ENCODE peak calls at places on chromosomes 5 and 9, in seven cellular contexts. One of them, this sample, is unnamed.

GRCh38 chr5:162209005-162209605 is 141.5 kb downstream of the GABRG2 start:
- DNase-seq in COR-L47: no peak
- DNase-seq in fibroblast of mammary gland: no peak
- DNase-seq in memory B cell: no peak
- DNase-seq in stimulated activated CD8-positive, alpha-beta memory T cell treated with anti-CD3 and anti-CD28 coated beads, Interleukin-7, amount 100 ng/mL, for 1 hour: no peak
- DNase-seq in lower lobe of right lung: no peak
- DNase-seq in NCI-H774: peak
- DNase-seq in this sample: no peak

GRCh38 chr9:3960661-3961144 is 339.2 kb downstream of the GLIS3 start:
- DNase-seq in lower lobe of right lung: no peak
- DNase-seq in memory B cell: no peak
- DNase-seq in fibroblast of mammary gland: peak
- DNase-seq in COR-L47: no peak
- DNase-seq in NCI-H774: no peak
- DNase-seq in stimulated activated CD8-positive, alpha-beta memory T cell treated with anti-CD3 and anti-CD28 coated beads, Interleukin-7, amount 100 ng/mL, for 1 hour: no peak
- DNase-seq in this sample: no peak

GRCh38 chr9:97747201-97747965 is 50.2 kb upstream of the XPA start:
- DNase-seq in COR-L47: no peak
- DNase-seq in lower lobe of right lung: no peak
- DNase-seq in NCI-H774: no peak
- DNase-seq in fibroblast of mammary gland: no peak
- DNase-seq in stimulated activated CD8-positive, alpha-beta memory T cell treated with anti-CD3 and anti-CD28 coated beads, Interleukin-7, amount 100 ng/mL, for 1 hour: no peak
- DNase-seq in memory B cell: no peak
- DNase-seq in this sample: no peak

GRCh38 chr5:159451197-159452052 is 121.1 kb upstream of the IL12B start:
- DNase-seq in NCI-H774: no peak
- DNase-seq in fibroblast of mammary gland: peak
- DNase-seq in lower lobe of right lung: no peak
- DNase-seq in memory B cell: no peak
- DNase-seq in COR-L47: no peak
- DNase-seq in stimulated activated CD8-positive, alpha-beta memory T cell treated with anti-CD3 and anti-CD28 coated beads, Interleukin-7, amount 100 ng/mL, for 1 hour: no peak
- DNase-seq in this sample: no peak

GRCh38 chr9:81871695-81872094 is 56.5 kb upstream of the SPATA31D4 start:
- DNase-seq in memory B cell: no peak
- DNase-seq in lower lobe of right lung: no peak
- DNase-seq in COR-L47: no peak
- DNase-seq in fibroblast of mammary gland: peak
- DNase-seq in NCI-H774: no peak
- DNase-seq in stimulated activated CD8-positive, alpha-beta memory T cell treated with anti-CD3 and anti-CD28 coated beads, Interleukin-7, amount 100 ng/mL, for 1 hour: no peak
- DNase-seq in this sample: no peak

GRCh38 chr5:58968350-58968749 is 385.5 kb downstream of the RAB3C start:
- DNase-seq in lower lobe of right lung: no peak
- DNase-seq in NCI-H774: no peak
- DNase-seq in COR-L47: no peak
- DNase-seq in fibroblast of mammary gland: no peak
- DNase-seq in memory B cell: no peak
- DNase-seq in stimulated activated CD8-positive, alpha-beta memory T cell treated with anti-CD3 and anti-CD28 coated beads, Interleukin-7, amount 100 ng/mL, for 1 hour: no peak
- DNase-seq in this sample: no peak

GRCh38 chr9:120413121-120414048 is 166.6 kb downstream of the CDK5RAP2 start:
- DNase-seq in lower lobe of right lung: no peak
- DNase-seq in stimulated activated CD8-positive, alpha-beta memory T cell treated with anti-CD3 and anti-CD28 coated beads, Interleukin-7, amount 100 ng/mL, for 1 hour: no peak
- DNase-seq in fibroblast of mammary gland: no peak
- DNase-seq in NCI-H774: peak
- DNase-seq in COR-L47: peak
- DNase-seq in memory B cell: no peak
- DNase-seq in this sample: no peak

GRCh38 chr9:128683340-128684064 is 5.5 kb upstream of the SET start:
- DNase-seq in stimulated activated CD8-positive, alpha-beta memory T cell treated with anti-CD3 and anti-CD28 coated beads, Interleukin-7, amount 100 ng/mL, for 1 hour: no peak
- DNase-seq in NCI-H774: no peak
- DNase-seq in lower lobe of right lung: peak
- DNase-seq in memory B cell: peak
- DNase-seq in COR-L47: peak
- DNase-seq in fibroblast of mammary gland: peak
- DNase-seq in this sample: no peak